ENCODE peak calls at places on chromosomes 3 and 15, in ten cellular contexts. C is uterus, Q is Peyer's patch, A is breast epithelium, T is body of pancreas, J is sigmoid colon, O is tibial nerve, W is adrenal gland, H is HCT116, P is spleen. Z is an unnamed sample.

GRCh38 chr3:28698706-28699105 is 350.1 kb upstream of the AZI2 start:
- DNase-seq in Q (no peak), O (no peak), J (no peak), P (no peak), H (no peak), W (no peak), C (no peak), T (no peak), A (no peak), Z (no peak)

GRCh38 chr3:38039101-38039898 is at the start of gene DLEC1:
- DNase-seq in C (peak; percentile 52), T (peak; percentile 59), P (peak; percentile 94), A (peak; percentile 65), H (no peak), Q (peak; percentile 74), J (peak; percentile 83), O (no peak), W (no peak), Z (peak; percentile 89)

GRCh38 chr15:67019069-67019468 is 46.3 kb upstream of the SMAD3 start:
- DNase-seq in Q (no peak), P (no peak), J (peak; percentile 35), C (no peak), A (no peak), T (no peak), O (no peak), H (no peak), W (no peak), Z (no peak)

GRCh38 chr15:90268415-90268814 is 2.9 kb downstream of the NGRN start:
- DNase-seq in Q (no peak), J (no peak), A (no peak), P (no peak), C (no peak), T (no peak), H (no peak), O (no peak), W (no peak), Z (no peak)

GRCh38 chr15:65903296-65904073 is 34.2 kb downstream of the RAB11A start:
- DNase-seq in W (no peak), H (no peak), C (no peak), A (no peak), Q (no peak), T (no peak), J (no peak), O (no peak), P (no peak), Z (peak; percentile 50)

GRCh38 chr15:39580630-39581500 is at the start of gene THBS1:
- DNase-seq in O (peak; percentile 86), A (peak; percentile 82), C (peak; percentile 94), H (no peak), W (peak; percentile 59), J (peak; percentile 97), P (peak; percentile 87), T (peak; percentile 83), Q (peak; percentile 87), Z (peak; percentile 98)

GRCh38 chr3:136818191-136818850 is 605 bp upstream of the SLC35G2 start:
- DNase-seq in J (peak; percentile 69), T (peak; percentile 63), O (no peak), Q (no peak), A (no peak), W (peak; percentile 72), P (no peak), H (peak; percentile 67), C (peak; percentile 26), Z (no peak)

GRCh38 chr3:132253262-132253878 is 63.8 kb upstream of the ACP3 start:
- DNase-seq in C (no peak), O (no peak), A (no peak), H (peak; percentile 56), P (no peak), W (peak; percentile 29), Q (no peak), T (peak; percentile 67), J (no peak), Z (no peak)

GRCh38 chr15:64009241-64009640 is 37.0 kb downstream of the DAPK2 start:
- DNase-seq in W (no peak), P (no peak), Q (no peak), A (no peak), C (no peak), O (no peak), H (no peak), J (no peak), T (no peak), Z (no peak)

GRCh38 chr3:141644931-141645330 is 93.2 kb upstream of the RNF7 start:
- DNase-seq in W (peak; percentile 77), T (peak; percentile 76), O (peak; percentile 59), A (peak; percentile 77), J (peak; percentile 87), P (peak; percentile 94), H (peak; percentile 60), C (peak; percentile 35), Q (peak; percentile 88), Z (no peak)

GRCh38 chr15:31974855-31975421 is 55.4 kb upstream of the CHRNA7 start:
- DNase-seq in W (peak; percentile 24), C (no peak), P (no peak), T (peak; percentile 22), O (no peak), A (no peak), J (no peak), H (no peak), Q (no peak), Z (peak; percentile 84)

GRCh38 chr3:148532326-148532725 is 165.4 kb upstream of the AGTR1 start:
- DNase-seq in J (no peak), A (no peak), C (no peak), P (no peak), T (no peak), O (no peak), W (no peak), H (no peak), Q (no peak), Z (no peak)

GRCh38 chr15:74408815-74409214 is 24.9 kb downstream of the SEMA7A start:
- DNase-seq in H (no peak), O (no peak), W (no peak), P (no peak), C (no peak), J (no peak), T (no peak), A (no peak), Q (no peak), Z (no peak)
- TF ChIP-seq POLR2A in H (no peak), O (no peak), W (no peak), P (no peak), C (no peak), J (no peak), T (no peak), A (no peak), Q (no peak), Z (no peak)

GRCh38 chr15:37059051-37059450 is 41.3 kb downstream of the MEIS2 start:
- DNase-seq in H (peak; percentile 4), C (no peak), W (no peak), Q (no peak), P (no peak), J (no peak), T (no peak), A (no peak), O (no peak), Z (no peak)
- H3K27ac ChIP-seq in H (no peak overlapping the region), C (peak overlapping the region; percentile 78), W (no peak overlapping the region), Q (no peak overlapping the region), P (no peak overlapping the region), J (peak overlapping the region; percentile 59), T (no peak overlapping the region), A (peak overlapping the region; percentile 60), O (no peak overlapping the region), Z (no peak overlapping the region)

GRCh38 chr3:184193991-184194539 is 8.1 kb downstream of the ABCF3 start:
- DNase-seq in J (no peak), H (no peak), T (no peak), O (no peak), P (no peak), Q (no peak), W (no peak), A (no peak), C (no peak), Z (no peak)

GRCh38 chr3:184188080-184188479 is 2.1 kb downstream of the ABCF3 start:
- DNase-seq in A (no peak), J (no peak), Q (no peak), O (no peak), C (no peak), H (no peak), W (no peak), P (no peak), T (no peak), Z (no peak)

GRCh38 chr3:184189421-184189820 is 3.4 kb downstream of the ABCF3 start:
- DNase-seq in C (no peak), T (no peak), W (no peak), H (no peak), A (no peak), Q (no peak), J (no peak), P (no peak), O (no peak), Z (no peak)

GRCh38 chr3:184196536-184196935 is 10.5 kb downstream of the ABCF3 start:
- DNase-seq in J (no peak), A (no peak), C (no peak), O (no peak), Q (no peak), W (peak; percentile 63), H (no peak), P (no peak), T (no peak), Z (no peak)

DNA sequence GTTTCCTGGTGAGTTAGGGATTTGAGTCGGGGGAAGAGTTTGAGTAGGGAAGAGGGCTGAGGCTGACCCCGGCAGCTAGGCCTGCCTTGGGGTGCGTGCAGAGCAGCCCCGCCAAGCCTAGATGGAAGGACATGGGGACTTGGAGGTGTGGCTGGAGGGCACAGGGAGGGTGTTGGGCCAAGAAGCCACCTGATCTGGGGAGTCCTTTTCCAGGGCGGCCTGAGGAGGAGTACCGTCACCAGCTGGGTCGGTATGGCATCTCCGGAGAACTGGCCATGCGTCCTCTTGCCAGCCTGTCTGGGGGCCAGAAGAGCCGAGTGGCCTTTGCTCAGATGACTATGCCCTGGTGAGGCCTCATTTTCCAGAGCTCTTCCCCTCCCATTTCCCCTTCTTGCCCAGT is 6.9 kb downstream of the ABCF3 start:
- DNase-seq in C (no peak), O (no peak), T (no peak), W (no peak), P (no peak), J (no peak), H (no peak), A (no peak), Q (no peak), Z (no peak)
- H3K36me3 ChIP-seq in C (no peaks in the 10 kb centered on the region), O (peaks cover 39% of the 10 kb centered on the region), T (peaks cover 24% of the 10 kb centered on the region), W (peaks cover 81% of the 10 kb centered on the region), P (peaks cover 78% of the 10 kb centered on the region), J (peaks cover 65% of the 10 kb centered on the region), H (peaks cover 58% of the 10 kb centered on the region), A (peaks cover 9% of the 10 kb centered on the region), Q (no peaks in the 10 kb centered on the region), Z (peaks cover 90% of the 10 kb centered on the region)

GRCh38 chr3:128051837-128052766 is at the start of gene SEC61A1:
- DNase-seq in J (peak; percentile 96), O (peak; percentile 85), H (peak; percentile 78), Q (peak; percentile 97), P (peak; percentile 99), T (peak; percentile 95), A (peak; percentile 94), C (peak; percentile 96), W (peak; percentile 97), Z (peak; percentile 96)
- TF ChIP-seq POLR2A in J (peak; percentile 38), O (no peak), H (peak; percentile 74), Q (peak; percentile 91), P (peak; percentile 78), T (peak; percentile 93), A (no peak), C (peak; percentile 82), W (peak; percentile 91), Z (peak; percentile 79)

DNA sequence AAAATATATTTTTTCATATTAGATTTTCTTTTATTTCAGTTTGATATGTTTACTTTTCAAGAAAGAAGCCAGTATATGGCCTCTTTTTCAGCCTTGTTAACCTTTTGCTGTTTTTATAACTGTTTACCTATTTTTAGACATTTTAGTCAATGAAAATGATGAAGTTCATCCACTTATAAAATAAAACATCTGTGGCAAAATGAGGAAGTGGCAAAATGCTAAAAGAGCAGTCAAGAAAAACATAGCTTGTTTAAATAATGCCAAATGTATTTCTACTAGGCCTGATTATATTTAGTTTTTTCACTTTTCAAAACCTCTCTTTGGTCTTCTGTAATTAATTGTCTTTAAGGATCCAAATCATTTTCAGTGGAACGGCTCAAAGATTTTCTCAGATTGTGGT is 21.7 kb downstream of the SAMMSON start:
- DNase-seq in C (no peak), P (no peak), T (no peak), Q (no peak), H (no peak), A (no peak), J (no peak), O (no peak), W (no peak), Z (no peak)
- H3K27ac ChIP-seq in C (peak overlapping the region; percentile 36), P (no peak overlapping the region), T (no peak overlapping the region), Q (no peak overlapping the region), H (no peak overlapping the region), A (no peak overlapping the region), J (no peak overlapping the region), O (no peak overlapping the region), W (no peak overlapping the region), Z (no peak overlapping the region)